ENCODE peak calls at places on chromosomes 7 and 10, in eight cellular contexts. E is left cardiac atrium; Q is body of pancreas; R is SK-N-MC; H is heart right ventricle; W is NCI-H510A treated with DMSO at 0.1 percent for 48 hours; N is NCI-H345; G is stimulated activated CD4-positive, alpha-beta T cell treated with anti-CD3 and anti-CD28 coated beads, TNF-alpha, amount 100 ng/mL, for 24 hours. B is an unnamed sample.

GRCh38 chr10:45368181-45368580 is 5.8 kb upstream of the ALOX5 start:
- DNase-seq in E (no peak), Q (no peak), R (no peak), H (no peak), W (no peak), N (no peak), G (no peak), B (no peak)

GRCh38 chr10:72020914-72021754 is 56.9 kb downstream of the CHST3 start:
- DNase-seq in E (no peak), Q (no peak), R (no peak), H (no peak), W (no peak), N (no peak), G (no peak), B (no peak)

GRCh38 chr7:151897951-151898686 is 21.2 kb upstream of the PRKAG2 start:
- DNase-seq in E (no peak), Q (no peak), R (no peak), H (no peak), W (no peak), N (no peak), G (no peak), B (no peak)

GRCh38 chr7:26022578-26022977 is 129.4 kb upstream of the NFE2L3 start:
- DNase-seq in E (no peak), Q (no peak), R (no peak), H (no peak), W (no peak), N (no peak), G (no peak), B (no peak)

GRCh38 chr10:128500642-128501041 is 374.4 kb upstream of the MKI67 start:
- DNase-seq in E (no peak), Q (no peak), R (no peak), H (no peak), W (no peak), N (no peak), G (no peak), B (no peak)

GRCh38 chr7:83796760-83797159 is 147.8 kb upstream of the SEMA3E start:
- DNase-seq in E (no peak), Q (no peak), R (no peak), H (no peak), W (no peak), N (no peak), G (no peak), B (no peak)

GRCh38 chr10:127907411-127908105 is 655 bp downstream of the PTPRE start:
- DNase-seq in E (peak; percentile 61), Q (no peak), R (no peak), H (peak; percentile 60), W (no peak), N (peak; percentile 3), G (no peak), B (peak; percentile 86)

GRCh38 chr7:98479318-98479717 is 78.4 kb upstream of the BAIAP2L1 start:
- DNase-seq in E (no peak), Q (no peak), R (no peak), H (no peak), W (no peak), N (no peak), G (no peak), B (no peak)

GRCh38 chr7:77532247-77532646 is 4.8 kb upstream of the PTPN12 start:
- DNase-seq in E (no peak), Q (no peak), R (no peak), H (no peak), W (no peak), N (no peak), G (no peak), B (no peak)

GRCh38 chr10:43340101-43340500 is 31.3 kb upstream of the FXYD4 start:
- DNase-seq in E (no peak), Q (no peak), R (no peak), H (no peak), W (no peak), N (no peak), G (no peak), B (no peak)

GRCh38 chr7:145324081-145324480 is 488.2 kb upstream of the TPK1 start:
- DNase-seq in E (no peak), Q (no peak), R (no peak), H (no peak), W (no peak), N (no peak), G (no peak), B (no peak)

GRCh38 chr7:5041047-5041446 is 4.6 kb upstream of the RBAK start:
- DNase-seq in E (no peak), Q (no peak), R (no peak), H (no peak), W (no peak), N (no peak), G (no peak), B (no peak)

GRCh38 chr10:64733980-64734379 is 1212.8 kb downstream of the REEP3 start:
- DNase-seq in E (no peak), Q (peak; percentile 34), R (no peak), H (no peak), W (peak; percentile 0), N (no peak), G (no peak), B (no peak)

GRCh38 chr7:48594349-48594748 is 330.0 kb upstream of the CDC14C start:
- DNase-seq in E (no peak), Q (no peak), R (no peak), H (no peak), W (no peak), N (no peak), G (no peak), B (no peak)

GRCh38 chr10:12730809-12731519 is 270.5 kb downstream of the CCDC3 start:
- DNase-seq in E (no peak), Q (no peak), R (no peak), H (no peak), W (no peak), N (no peak), G (no peak), B (no peak)

GRCh38 chr7:19519443-19519977 is 189.3 kb downstream of the POLR1F start:
- DNase-seq in E (no peak), Q (no peak), R (peak; percentile 50), H (peak; percentile 7), W (peak; percentile 77), N (peak; percentile 86), G (no peak), B (no peak)

GRCh38 chr10:4283841-4284610 is 499.0 kb upstream of the KLF6 start:
- DNase-seq in E (peak; percentile 48), Q (no peak), R (no peak), H (peak; percentile 55), W (no peak), N (no peak), G (no peak), B (peak; percentile 69)

GRCh38 chr7:108030536-108030935 is 27.6 kb upstream of the LAMB1 start:
- DNase-seq in E (no peak), Q (no peak), R (no peak), H (no peak), W (no peak), N (no peak), G (no peak), B (no peak)

GRCh38 chr10:58016614-58017013 is 251.1 kb downstream of the IPMK start:
- DNase-seq in E (no peak), Q (no peak), R (no peak), H (no peak), W (no peak), N (no peak), G (no peak), B (no peak)

GRCh38 chr10:103757531-103758293 is 97.7 kb downstream of the SH3PXD2A start:
- DNase-seq in E (peak; percentile 65), Q (no peak), R (no peak), H (peak; percentile 61), W (no peak), N (no peak), G (no peak), B (peak; percentile 84)

GRCh38 chr7:83001362-83002040 is 161.2 kb downstream of the PCLO start:
- DNase-seq in E (no peak), Q (no peak), R (no peak), H (no peak), W (no peak), N (no peak), G (no peak), B (no peak)

GRCh38 chr7:85974176-85974575 is 669.5 kb upstream of the GRM3 start:
- DNase-seq in E (no peak), Q (no peak), R (no peak), H (no peak), W (no peak), N (no peak), G (no peak), B (no peak)

GRCh38 chr10:36336315-36336714 is 694.2 kb upstream of the FZD8 start:
- DNase-seq in E (no peak), Q (no peak), R (no peak), H (no peak), W (no peak), N (no peak), G (no peak), B (no peak)

GRCh38 chr10:52952391-52953079 is 180.0 kb upstream of the MBL2 start:
- DNase-seq in E (no peak), Q (no peak), R (no peak), H (no peak), W (no peak), N (no peak), G (no peak), B (no peak)

GRCh38 chr7:35736725-35737124 is 41.8 kb upstream of the HERPUD2 start:
- DNase-seq in E (no peak), Q (no peak), R (no peak), H (no peak), W (no peak), N (no peak), G (no peak), B (no peak)

GRCh38 chr10:96626795-96627194 is 40.0 kb upstream of the TM9SF3 start:
- DNase-seq in E (no peak), Q (no peak), R (no peak), H (no peak), W (no peak), N (no peak), G (no peak), B (no peak)

GRCh38 chr10:62045765-62046521 is 144.4 kb downstream of the ARID5B start:
- DNase-seq in E (no peak), Q (no peak), R (no peak), H (no peak), W (no peak), N (no peak), G (no peak), B (no peak)

GRCh38 chr10:90407116-90407515 is 450.7 kb downstream of the HTR7 start:
- DNase-seq in E (no peak), Q (no peak), R (no peak), H (no peak), W (no peak), N (no peak), G (no peak), B (no peak)